ENCODE peak calls at places on chromosomes 13 and 19, in nine cellular contexts. J is left ventricle myocardium inferior, P is tibial artery, D is lower lobe of right lung, L is fibroblast of mammary gland, W is ascending aorta, R is spleen, Q is astrocyte, C is fibroblast of pulmonary artery. G is an unnamed sample.

GRCh38 chr19:46537136-46538097 is 41.8 kb upstream of the PNMA8B start:
- DNase-seq in D (peak; percentile 67), P (peak; percentile 62), W (peak; percentile 24), L (peak; percentile 48), J (peak; percentile 62), C (peak; percentile 61), R (peak; percentile 84), Q (no peak), G (peak; percentile 45)

GRCh38 chr19:11887618-11888531 is at the start of gene ZNF69:
- DNase-seq in D (peak; percentile 92), J (peak; percentile 93), L (peak; percentile 37), P (peak; percentile 94), Q (peak; percentile 64), R (peak; percentile 88), C (peak; percentile 62), W (peak; percentile 92), G (peak; percentile 50)

GRCh38 chr19:51490676-51491075 is 10.9 kb downstream of the SIGLEC12 start:
- DNase-seq in W (no peak), J (no peak), Q (no peak), L (no peak), R (no peak), C (no peak), D (no peak), P (no peak), G (no peak)

GRCh38 chr19:49940482-49940791 is 11.1 kb upstream of the NUP62 start:
- DNase-seq in Q (no peak), C (no peak), D (no peak), W (no peak), R (no peak), L (no peak), P (no peak), J (no peak), G (no peak)

GRCh38 chr13:59641261-59641660 is 522.5 kb downstream of the DIAPH3 start:
- DNase-seq in D (no peak), R (no peak), P (no peak), L (no peak), J (no peak), C (no peak), Q (no peak), W (no peak), G (no peak)

GRCh38 chr13:23656637-23657036 is 86.4 kb downstream of the TNFRSF19 start:
- DNase-seq in D (no peak), P (no peak), R (no peak), Q (peak; percentile 96), W (no peak), J (no peak), C (peak; percentile 77), L (peak; percentile 87), G (peak; percentile 57)

GRCh38 chr19:47247308-47247990 is 8.9 kb upstream of the CCDC9 start:
- DNase-seq in P (peak; percentile 68), C (peak; percentile 86), Q (peak; percentile 33), L (peak; percentile 78), R (peak; percentile 93), W (peak; percentile 90), J (peak; percentile 84), D (peak; percentile 87), G (peak; percentile 85)

GRCh38 chr19:51808333-51808986 is 13.5 kb downstream of the FPR3 start:
- DNase-seq in C (peak; percentile 90), L (peak; percentile 69), W (no peak), D (no peak), Q (no peak), P (no peak), R (no peak), J (no peak), G (peak; percentile 88)

GRCh38 chr13:99296270-99296865 is 10.8 kb downstream of the GPR183 start:
- DNase-seq in D (no peak), Q (no peak), W (no peak), R (no peak), P (no peak), C (no peak), L (no peak), J (no peak), G (no peak)

GRCh38 chr13:22926176-22927007 is 254.4 kb upstream of the SGCG start:
- DNase-seq in W (peak; percentile 71), C (peak; percentile 8), J (peak; percentile 82), D (peak; percentile 79), R (peak; percentile 82), Q (peak; percentile 12), P (peak; percentile 77), L (peak; percentile 65), G (peak; percentile 22)

GRCh38 chr13:30720470-30720869 is 14.9 kb upstream of the ALOX5AP start:
- DNase-seq in Q (no peak), C (no peak), J (no peak), R (no peak), P (no peak), L (no peak), D (no peak), W (no peak), G (no peak)

GRCh38 chr13:105406551-105406950 is 1128.9 kb downstream of the EFNB2 start:
- DNase-seq in W (no peak), Q (no peak), P (no peak), J (no peak), C (no peak), R (no peak), L (no peak), D (no peak), G (no peak)

GRCh38 chr19:51689751-51690358 is 3.3 kb upstream of the SPACA6 start:
- DNase-seq in J (peak; percentile 53), Q (no peak), C (peak; percentile 64), L (no peak), W (peak; percentile 76), D (peak; percentile 55), R (peak; percentile 76), P (no peak), G (peak; percentile 31)

GRCh38 chr13:39641645-39642044 is 13.8 kb upstream of the COG6 start:
- DNase-seq in R (no peak), L (no peak), C (no peak), J (no peak), P (peak; percentile 29), Q (no peak), D (no peak), W (no peak), G (no peak)

GRCh38 chr19:5498817-5499535 is 43.8 kb downstream of the ZNRF4 start:
- DNase-seq in D (no peak), W (no peak), Q (no peak), L (no peak), C (no peak), J (no peak), R (no peak), P (no peak), G (no peak)

GRCh38 chr19:10478903-10479384 is 24.2 kb downstream of the KEAP1 start:
- DNase-seq in J (peak; percentile 92), Q (peak; percentile 76), W (peak; percentile 97), D (peak; percentile 91), R (peak; percentile 89), P (peak; percentile 93), L (peak; percentile 89), C (peak; percentile 90), G (peak; percentile 89)

GRCh38 chr13:44238011-44238421 is 135.6 kb upstream of the SERP2 start:
- DNase-seq in W (no peak), Q (peak; percentile 36), P (no peak), D (no peak), J (no peak), L (peak; percentile 83), C (peak; percentile 62), R (no peak), G (peak; percentile 68)

GRCh38 chr13:102234618-102235017 is 167.2 kb downstream of the FGF14 start:
- DNase-seq in P (no peak), C (no peak), J (no peak), W (no peak), R (no peak), D (no peak), L (peak; percentile 24), Q (no peak), G (no peak)

GRCh38 chr13:110161112-110161897 is 145.7 kb downstream of the COL4A1 start:
- DNase-seq in P (no peak), W (peak; percentile 65), Q (no peak), D (peak; percentile 72), L (no peak), R (no peak), C (no peak), J (peak; percentile 37), G (no peak)

GRCh38 chr13:90154311-90154960 is 1193.1 kb upstream of the MIR17HG start:
- DNase-seq in W (no peak), J (no peak), D (no peak), L (peak; percentile 12), Q (peak; percentile 16), P (no peak), C (no peak), R (no peak), G (no peak)

GRCh38 chr19:1014161-1015060 is 6.5 kb downstream of the TMEM259 start:
- DNase-seq in C (no peak), J (peak; percentile 15), L (no peak), P (no peak), D (no peak), Q (no peak), R (no peak), W (no peak), G (no peak)

GRCh38 chr19:14950421-14950820 is 9.1 kb downstream of the OR7C2 start:
- DNase-seq in J (no peak), W (no peak), R (no peak), P (no peak), C (no peak), D (no peak), Q (no peak), L (no peak), G (no peak)
- TF ChIP-seq CTCF in J (no peak), W (no peak), R (no peak), P (no peak), C (no peak), D (no peak), Q (no peak), L (no peak), G (no peak)

DNA sequence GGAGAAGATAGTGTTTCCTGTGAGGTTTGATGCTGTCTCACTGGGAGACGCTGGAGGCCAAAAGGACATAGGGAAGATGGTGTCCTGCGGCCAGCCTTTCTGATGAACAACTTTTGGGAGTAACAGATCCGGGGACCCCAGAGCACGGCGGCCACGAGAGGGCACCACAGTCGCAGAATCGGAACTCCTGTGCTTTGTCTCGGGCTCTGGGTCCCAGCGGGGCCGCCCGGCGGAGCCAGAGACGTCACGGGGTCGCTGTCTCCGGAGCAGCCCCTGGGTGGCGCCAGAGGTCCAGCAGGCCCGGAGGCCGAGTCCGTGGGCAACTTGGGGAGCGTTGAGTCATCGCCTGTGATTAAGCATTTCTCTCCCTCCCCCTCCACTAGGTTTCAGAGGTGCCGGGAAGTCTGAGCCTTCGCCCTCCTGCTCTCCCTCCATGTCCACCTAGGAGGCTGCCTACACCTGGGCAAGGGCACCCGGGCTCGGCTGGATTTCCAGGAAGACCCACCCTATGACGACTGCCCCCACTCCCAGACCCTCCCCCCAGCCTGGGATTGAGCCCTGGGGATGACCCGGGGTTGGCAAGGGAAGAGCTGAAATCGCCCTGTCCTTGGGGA is 3.2 kb downstream of the NANOS3 start:
- DNase-seq in Q (peak; percentile 82), P (peak; percentile 98), J (peak; percentile 98), L (peak; percentile 95), W (peak; percentile 99), C (peak; percentile 96), R (peak; percentile 100), D (peak; percentile 99), G (peak; percentile 96)
- H3K4me3 ChIP-seq in Q (peak overlapping the region; percentile 19), P (peak overlapping the region; percentile 42), J (peak overlapping the region; percentile 47), L (peak overlapping the region; percentile 23), W (peak overlapping the region; percentile 53), C (no peak overlapping the region), R (no peak overlapping the region), D (peak overlapping the region; percentile 27), G (peak overlapping the region; percentile 47)

GRCh38 chr19:18683109-18683954 is at the start of gene CRTC1:
- DNase-seq in J (peak; percentile 86), Q (peak; percentile 44), R (peak; percentile 98), P (peak; percentile 80), C (peak; percentile 87), W (peak; percentile 92), D (peak; percentile 90), L (peak; percentile 77), G (peak; percentile 79)
- TF ChIP-seq CTCF in J (no peak), Q (no peak), R (no peak), P (no peak), C (no peak), W (no peak), D (no peak), L (no peak), G (no peak)

GRCh38 chr19:57754091-57754673 is 7.6 kb downstream of the ZNF776 start:
- DNase-seq in R (no peak), J (no peak), Q (no peak), C (no peak), D (no peak), L (no peak), P (no peak), W (peak; percentile 3), G (no peak)
- H3K4me3 ChIP-seq in R (no peak overlapping the region), J (no peak overlapping the region), Q (no peak overlapping the region), C (no peak overlapping the region), D (no peak overlapping the region), L (no peak overlapping the region), P (no peak overlapping the region), W (no peak overlapping the region), G (no peak overlapping the region)

G was measured in fibroblast of the aortic adventitia.